ENCODE peak calls at places on chromosomes 3 and 15, in four cellular contexts. J is PC-3, M is OCI-LY7, Z is psoas muscle. K is an unnamed sample.

GRCh38 chr3:125150525-125151436 is 61.8 kb downstream of the SLC12A8 start:
- DNase-seq in J (peak), M (peak), Z (no peak), K (no peak)

GRCh38 chr3:14780927-14781507 is 37.7 kb upstream of the FGD5 start:
- DNase-seq in J (peak), M (peak), Z (peak), K (no peak)

GRCh38 chr3:123750659-123751420 is 133.3 kb downstream of the MYLK start:
- DNase-seq in J (peak), M (no peak), Z (no peak), K (peak)

GRCh38 chr3:2853627-2854026 is 256.5 kb downstream of the IL5RA start:
- DNase-seq in J (no peak), M (no peak), Z (no peak), K (no peak)

GRCh38 chr15:93017521-93017920 is 71.5 kb downstream of the RGMA start:
- DNase-seq in J (no peak), M (no peak), Z (no peak), K (peak)

GRCh38 chr15:44468713-44469385 is 41.4 kb downstream of the CTDSPL2 start:
- DNase-seq in J (peak), M (no peak), Z (no peak), K (peak)

GRCh38 chr3:57961828-57962447 is 46.3 kb upstream of the FLNB start:
- DNase-seq in J (peak), M (peak), Z (no peak), K (no peak)

GRCh38 chr3:181292984-181293383 is 303.4 kb upstream of the DNAJC19 start:
- DNase-seq in J (peak), M (no peak), Z (no peak), K (no peak)

GRCh38 chr15:62059108-62059817 is 984 bp downstream of the VPS13C start:
- DNase-seq in J (peak), M (peak), Z (no peak), K (no peak)

GRCh38 chr15:42324308-42324707 is 35.0 kb upstream of the CAPN3 start:
- DNase-seq in J (peak), M (no peak), Z (no peak), K (no peak)

GRCh38 chr15:52551762-52552161 is 17.1 kb downstream of the ARPP19 start:
- DNase-seq in J (no peak), M (no peak), Z (peak), K (no peak)

GRCh38 chr3:64353256-64353655 is 128.0 kb upstream of the PRICKLE2 start:
- DNase-seq in J (no peak), M (no peak), Z (no peak), K (no peak)
- H3K4me3 ChIP-seq in J (no peak), M (no peak), Z (no peak), K (no peak)

GRCh38 chr3:72547183-72547582 is 301.1 kb downstream of the SHQ1 start:
- DNase-seq in J (no peak), M (no peak), Z (no peak), K (no peak)

GRCh38 chr3:72548992-72549391 is 299.3 kb downstream of the SHQ1 start:
- DNase-seq in J (no peak), M (no peak), Z (no peak), K (no peak)

GRCh38 chr3:72550582-72551262 is 297.5 kb downstream of the SHQ1 start:
- DNase-seq in J (no peak), M (no peak), Z (no peak), K (no peak)

GRCh38 chr3:72553298-72553697 is 294.9 kb downstream of the SHQ1 start:
- DNase-seq in J (peak), M (no peak), Z (no peak), K (no peak)

DNA sequence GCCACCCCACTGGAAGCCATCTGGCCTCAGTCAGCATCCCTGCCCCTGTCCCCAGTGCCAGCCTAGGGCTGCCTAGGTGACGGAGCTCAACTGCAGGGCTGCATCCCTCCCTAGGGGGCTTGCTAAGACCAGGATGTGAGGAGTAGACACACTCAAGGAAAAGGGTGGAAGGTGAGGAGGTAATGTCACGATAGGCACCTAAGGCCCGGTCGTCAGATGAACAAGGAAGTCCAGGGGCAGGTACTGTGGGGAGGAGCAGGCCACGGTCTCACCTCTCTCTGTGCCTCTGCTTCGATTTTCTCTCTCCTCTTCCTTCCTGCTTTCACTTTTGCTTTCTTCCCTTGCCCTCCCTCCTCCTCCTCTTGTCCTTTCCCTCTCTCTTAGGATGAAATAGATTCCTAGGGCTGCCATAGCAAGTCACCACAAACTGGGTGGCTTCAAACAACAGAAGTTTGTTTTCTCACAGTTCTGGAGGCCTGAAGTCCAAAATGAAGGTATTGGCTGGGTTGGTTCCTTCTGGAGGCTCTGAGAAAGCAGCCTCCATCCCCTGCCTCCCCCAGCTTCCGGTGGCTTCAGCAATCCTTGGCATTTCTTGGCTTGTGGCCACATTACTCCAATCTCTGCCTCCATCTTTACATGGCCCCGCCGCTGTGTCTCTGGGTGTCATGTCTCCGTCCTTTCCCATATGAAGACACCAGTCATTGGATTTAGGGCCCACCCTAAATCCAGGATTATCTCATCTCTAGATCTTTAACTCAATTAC is 298.2 kb downstream of the SHQ1 start:
- DNase-seq in J (no peak), M (no peak), Z (no peak), K (no peak)
- H3K4me3 ChIP-seq in J (no peak), M (no peak), Z (no peak), K (no peak)

GRCh38 chr3:27728195-27729087 is 6.3 kb upstream of the EOMES start:
- DNase-seq in J (no peak), M (no peak), Z (no peak), K (no peak)
- H3K4me3 ChIP-seq in J (no peak), M (no peak), Z (no peak), K (no peak)

GRCh38 chr3:174068035-174068434 is 670.5 kb downstream of the NLGN1 start:
- DNase-seq in J (no peak), M (no peak), Z (no peak), K (no peak)

GRCh38 chr3:174072675-174073074 is 675.1 kb downstream of the NLGN1 start:
- DNase-seq in J (peak), M (no peak), Z (no peak), K (no peak)
- H3K4me3 ChIP-seq in J (no peak), M (no peak), Z (no peak), K (no peak)

DNA sequence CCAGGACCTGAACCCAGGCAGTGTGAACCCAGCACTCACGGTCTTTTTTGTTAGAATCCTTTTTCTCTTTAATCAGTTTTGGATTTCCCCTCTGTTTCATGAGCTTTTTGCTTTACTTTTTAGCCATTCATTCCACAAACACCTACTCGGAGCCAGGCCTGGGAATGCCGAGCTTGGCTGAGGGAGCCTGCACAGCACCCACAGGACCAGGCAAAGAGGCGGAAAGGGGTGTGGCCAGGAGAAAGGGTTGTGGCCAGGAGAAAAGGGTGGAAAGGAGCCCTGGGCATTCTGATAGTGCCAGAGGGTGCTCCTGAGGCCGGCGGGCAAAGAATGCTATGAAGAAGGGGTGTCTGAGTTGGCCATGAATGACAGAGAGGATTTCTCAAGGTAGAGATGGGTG is 157.4 kb downstream of the XXYLT1 start:
- DNase-seq in J (no peak), M (no peak), Z (no peak), K (no peak)
- H3K4me3 ChIP-seq in J (no peak), M (no peak), Z (no peak), K (no peak)

GRCh38 chr3:141360888-141361598 is 7.3 kb upstream of the ZBTB38 start:
- DNase-seq in J (peak), M (peak), Z (no peak), K (peak)
- H3K4me3 ChIP-seq in J (peak), M (peak), Z (peak), K (no peak)

GRCh38 chr15:96341465-96342142 is 11.1 kb downstream of the NR2F2 start:
- DNase-seq in J (no peak), M (no peak), Z (peak), K (no peak)
- H3K4me3 ChIP-seq in J (peak), M (no peak), Z (peak), K (peak)

GRCh38 chr3:190108789-190109188 is 11.9 kb downstream of the P3H2 start:
- DNase-seq in J (no peak), M (no peak), Z (no peak), K (no peak)
- H3K4me3 ChIP-seq in J (no peak), M (no peak), Z (no peak), K (no peak)

DNA sequence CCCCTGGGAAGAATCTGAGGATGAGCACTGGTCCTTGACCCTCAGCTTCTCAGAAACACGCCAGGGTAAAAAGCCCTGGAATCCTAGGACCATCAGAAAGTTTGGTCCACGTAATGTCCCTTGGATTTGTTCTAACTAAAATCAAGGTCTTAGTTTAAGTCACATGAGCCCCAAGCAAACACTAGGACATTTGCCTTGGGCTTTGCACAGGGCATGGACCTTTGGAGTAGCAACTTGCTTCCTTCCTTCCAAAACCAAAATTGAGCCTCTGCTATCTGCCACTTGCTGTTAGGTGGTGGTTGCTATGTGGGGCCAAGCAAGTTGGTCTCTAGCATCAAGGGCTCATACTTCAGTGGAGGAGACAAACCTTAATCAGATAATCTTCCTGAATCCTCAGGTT is 4.0 kb upstream of the DAG1 start:
- DNase-seq in J (no peak), M (no peak), Z (no peak), K (no peak)
- H3K4me3 ChIP-seq in J (no peak), M (no peak), Z (no peak), K (no peak)